ENCODE peak calls at places on chromosomes 12 and 14, in ten cellular contexts. One of them, this sample, is unnamed.

GRCh38 chr14:50920482-50921225 is 23.6 kb downstream of the PYGL start:
- DNase-seq in neural progenitor cell: peak; percentile 24
- DNase-seq in A673: no peak
- DNase-seq in GM23248: peak; percentile 83
- DNase-seq in lower lobe of right lung: no peak
- DNase-seq in HepG2: peak; percentile 90
- DNase-seq in neuronal stem cell: peak; percentile 36
- DNase-seq in CD8-positive, alpha-beta memory T cell: no peak
- DNase-seq in ovary: peak; percentile 14
- DNase-seq in heart left ventricle: no peak
- DNase-seq in this sample: no peak

GRCh38 chr14:99574099-99574880 is 29.7 kb downstream of the CCDC85C start:
- DNase-seq in GM23248: peak; percentile 54
- DNase-seq in lower lobe of right lung: peak; percentile 64
- DNase-seq in neuronal stem cell: peak; percentile 45
- DNase-seq in heart left ventricle: no peak
- DNase-seq in neural progenitor cell: peak; percentile 74
- DNase-seq in HepG2: peak; percentile 73
- DNase-seq in CD8-positive, alpha-beta memory T cell: no peak
- DNase-seq in ovary: peak; percentile 87
- DNase-seq in A673: peak; percentile 72
- DNase-seq in this sample: peak; percentile 93

GRCh38 chr12:43586646-43587245 is 34.7 kb upstream of the ADAMTS20 start:
- DNase-seq in neural progenitor cell: no peak
- DNase-seq in GM23248: peak; percentile 1
- DNase-seq in lower lobe of right lung: no peak
- DNase-seq in heart left ventricle: no peak
- DNase-seq in A673: no peak
- DNase-seq in CD8-positive, alpha-beta memory T cell: no peak
- DNase-seq in neuronal stem cell: no peak
- DNase-seq in ovary: no peak
- DNase-seq in HepG2: no peak
- DNase-seq in this sample: no peak

GRCh38 chr12:89333564-89334252 is 18.6 kb downstream of the DUSP6 start:
- DNase-seq in neural progenitor cell: peak; percentile 43
- DNase-seq in CD8-positive, alpha-beta memory T cell: no peak
- DNase-seq in heart left ventricle: no peak
- DNase-seq in GM23248: no peak
- DNase-seq in HepG2: no peak
- DNase-seq in lower lobe of right lung: peak; percentile 55
- DNase-seq in ovary: no peak
- DNase-seq in neuronal stem cell: no peak
- DNase-seq in A673: peak; percentile 85
- DNase-seq in this sample: peak; percentile 58

GRCh38 chr14:91140672-91141071 is 26.8 kb downstream of the DGLUCY start:
- DNase-seq in lower lobe of right lung: no peak
- DNase-seq in neuronal stem cell: peak; percentile 15
- DNase-seq in A673: peak; percentile 44
- DNase-seq in CD8-positive, alpha-beta memory T cell: no peak
- DNase-seq in GM23248: peak; percentile 32
- DNase-seq in HepG2: peak; percentile 55
- DNase-seq in neural progenitor cell: peak; percentile 69
- DNase-seq in ovary: no peak
- DNase-seq in heart left ventricle: no peak
- DNase-seq in this sample: peak; percentile 66

GRCh38 chr12:15495742-15496141 is 173.4 kb downstream of the PTPRO start:
- DNase-seq in A673: no peak
- DNase-seq in lower lobe of right lung: no peak
- DNase-seq in HepG2: no peak
- DNase-seq in ovary: no peak
- DNase-seq in GM23248: no peak
- DNase-seq in neuronal stem cell: no peak
- DNase-seq in heart left ventricle: no peak
- DNase-seq in neural progenitor cell: no peak
- DNase-seq in CD8-positive, alpha-beta memory T cell: no peak
- DNase-seq in this sample: no peak

GRCh38 chr12:104142543-104142942 is 4.5 kb upstream of the NFYB start:
- DNase-seq in heart left ventricle: no peak
- DNase-seq in A673: no peak
- DNase-seq in GM23248: no peak
- DNase-seq in neuronal stem cell: no peak
- DNase-seq in HepG2: no peak
- DNase-seq in CD8-positive, alpha-beta memory T cell: no peak
- DNase-seq in neural progenitor cell: no peak
- DNase-seq in lower lobe of right lung: no peak
- DNase-seq in ovary: no peak
- DNase-seq in this sample: no peak

GRCh38 chr12:49985981-49986380 is 13.2 kb downstream of the AQP6 start:
- DNase-seq in lower lobe of right lung: no peak
- DNase-seq in heart left ventricle: no peak
- DNase-seq in ovary: no peak
- DNase-seq in neural progenitor cell: no peak
- DNase-seq in neuronal stem cell: no peak
- DNase-seq in HepG2: no peak
- DNase-seq in A673: no peak
- DNase-seq in CD8-positive, alpha-beta memory T cell: no peak
- DNase-seq in GM23248: peak; percentile 28
- DNase-seq in this sample: no peak

GRCh38 chr12:129610601-129611120 is 293.2 kb downstream of the TMEM132D start:
- DNase-seq in CD8-positive, alpha-beta memory T cell: no peak
- DNase-seq in neural progenitor cell: no peak
- DNase-seq in A673: no peak
- DNase-seq in heart left ventricle: no peak
- DNase-seq in neuronal stem cell: no peak
- DNase-seq in lower lobe of right lung: no peak
- DNase-seq in ovary: no peak
- DNase-seq in HepG2: no peak
- DNase-seq in GM23248: no peak
- DNase-seq in this sample: peak; percentile 4

GRCh38 chr14:93035917-93036651 is 79.6 kb downstream of the ITPK1 start:
- DNase-seq in A673: no peak
- DNase-seq in HepG2: peak; percentile 91
- DNase-seq in neural progenitor cell: peak; percentile 40
- DNase-seq in lower lobe of right lung: no peak
- DNase-seq in GM23248: peak; percentile 48
- DNase-seq in ovary: peak; percentile 79
- DNase-seq in CD8-positive, alpha-beta memory T cell: peak; percentile 61
- DNase-seq in heart left ventricle: no peak
- DNase-seq in neuronal stem cell: peak; percentile 45
- DNase-seq in this sample: no peak

GRCh38 chr14:51225751-51226150 is 14.3 kb upstream of the TMX1 start:
- DNase-seq in CD8-positive, alpha-beta memory T cell: no peak
- DNase-seq in neuronal stem cell: no peak
- DNase-seq in GM23248: no peak
- DNase-seq in heart left ventricle: no peak
- DNase-seq in lower lobe of right lung: no peak
- DNase-seq in A673: no peak
- DNase-seq in neural progenitor cell: no peak
- DNase-seq in HepG2: no peak
- DNase-seq in ovary: no peak
- DNase-seq in this sample: no peak

GRCh38 chr14:92323031-92323915 is at the start of gene SLC24A4:
- DNase-seq in lower lobe of right lung: no peak
- DNase-seq in HepG2: no peak
- DNase-seq in neuronal stem cell: peak; percentile 37
- DNase-seq in GM23248: peak; percentile 44
- DNase-seq in A673: peak; percentile 26
- DNase-seq in heart left ventricle: no peak
- DNase-seq in CD8-positive, alpha-beta memory T cell: no peak
- DNase-seq in neural progenitor cell: peak; percentile 75
- DNase-seq in ovary: peak; percentile 9
- DNase-seq in this sample: no peak

GRCh38 chr12:86389949-86390348 is 133.8 kb upstream of the MGAT4C start:
- DNase-seq in heart left ventricle: no peak
- DNase-seq in lower lobe of right lung: no peak
- DNase-seq in HepG2: no peak
- DNase-seq in ovary: no peak
- DNase-seq in neural progenitor cell: no peak
- DNase-seq in GM23248: no peak
- DNase-seq in neuronal stem cell: no peak
- DNase-seq in CD8-positive, alpha-beta memory T cell: no peak
- DNase-seq in A673: no peak
- DNase-seq in this sample: no peak

GRCh38 chr14:93543766-93544165 is 113.0 kb downstream of the UNC79 start:
- DNase-seq in GM23248: peak; percentile 61
- DNase-seq in A673: peak; percentile 65
- DNase-seq in CD8-positive, alpha-beta memory T cell: no peak
- DNase-seq in heart left ventricle: no peak
- DNase-seq in neural progenitor cell: peak; percentile 24
- DNase-seq in HepG2: peak; percentile 10
- DNase-seq in lower lobe of right lung: no peak
- DNase-seq in neuronal stem cell: no peak
- DNase-seq in ovary: no peak
- DNase-seq in this sample: no peak

GRCh38 chr14:103190731-103191130 is 67.5 kb downstream of the TNFAIP2 start:
- DNase-seq in heart left ventricle: no peak
- DNase-seq in A673: no peak
- DNase-seq in ovary: no peak
- DNase-seq in GM23248: no peak
- DNase-seq in neuronal stem cell: no peak
- DNase-seq in neural progenitor cell: no peak
- DNase-seq in HepG2: no peak
- DNase-seq in lower lobe of right lung: no peak
- DNase-seq in CD8-positive, alpha-beta memory T cell: no peak
- DNase-seq in this sample: no peak

GRCh38 chr14:61812347-61813100 is 50.3 kb downstream of the SNAPC1 start:
- DNase-seq in neural progenitor cell: peak; percentile 72
- DNase-seq in HepG2: no peak
- DNase-seq in ovary: no peak
- DNase-seq in neuronal stem cell: peak; percentile 32
- DNase-seq in A673: no peak
- DNase-seq in GM23248: peak; percentile 23
- DNase-seq in lower lobe of right lung: no peak
- DNase-seq in CD8-positive, alpha-beta memory T cell: no peak
- DNase-seq in heart left ventricle: no peak
- DNase-seq in this sample: no peak

GRCh38 chr12:6554990-6555691 is 701 bp downstream of the IFFO1 start:
- DNase-seq in neuronal stem cell: no peak
- DNase-seq in GM23248: peak; percentile 57
- DNase-seq in lower lobe of right lung: no peak
- DNase-seq in heart left ventricle: peak; percentile 66
- DNase-seq in HepG2: no peak
- DNase-seq in CD8-positive, alpha-beta memory T cell: no peak
- DNase-seq in ovary: no peak
- DNase-seq in A673: no peak
- DNase-seq in neural progenitor cell: peak; percentile 23
- DNase-seq in this sample: no peak

GRCh38 chr12:132887513-132888341 is at the start of gene CHFR:
- DNase-seq in HepG2: peak; percentile 94
- DNase-seq in ovary: peak; percentile 96
- DNase-seq in neural progenitor cell: peak; percentile 99
- DNase-seq in neuronal stem cell: peak; percentile 93
- DNase-seq in heart left ventricle: peak; percentile 99
- DNase-seq in A673: peak; percentile 98
- DNase-seq in CD8-positive, alpha-beta memory T cell: peak; percentile 98
- DNase-seq in lower lobe of right lung: peak; percentile 99
- DNase-seq in GM23248: peak; percentile 100
- DNase-seq in this sample: peak; percentile 97

GRCh38 chr12:132886529-132887477 is 602 bp downstream of the CHFR start:
- DNase-seq in neural progenitor cell: no peak
- DNase-seq in neuronal stem cell: no peak
- DNase-seq in A673: peak; percentile 45
- DNase-seq in lower lobe of right lung: peak; percentile 60
- DNase-seq in HepG2: peak; percentile 6
- DNase-seq in GM23248: peak; percentile 48
- DNase-seq in CD8-positive, alpha-beta memory T cell: no peak
- DNase-seq in ovary: no peak
- DNase-seq in heart left ventricle: no peak
- DNase-seq in this sample: peak; percentile 15

GRCh38 chr12:132881853-132882252 is 5.6 kb downstream of the CHFR start:
- DNase-seq in neural progenitor cell: no peak
- DNase-seq in neuronal stem cell: no peak
- DNase-seq in A673: no peak
- DNase-seq in HepG2: no peak
- DNase-seq in GM23248: no peak
- DNase-seq in lower lobe of right lung: no peak
- DNase-seq in ovary: no peak
- DNase-seq in CD8-positive, alpha-beta memory T cell: no peak
- DNase-seq in heart left ventricle: no peak
- DNase-seq in this sample: no peak
- H3K36me3 ChIP-seq in neural progenitor cell: no peaks in the 10 kb centered on the region
- H3K36me3 ChIP-seq in neuronal stem cell: peaks cover 44% of the 10 kb centered on the region
- H3K36me3 ChIP-seq in A673: no peaks in the 10 kb centered on the region
- H3K36me3 ChIP-seq in HepG2: no peaks in the 10 kb centered on the region
- H3K36me3 ChIP-seq in GM23248: peaks cover 10% of the 10 kb centered on the region
- H3K36me3 ChIP-seq in lower lobe of right lung: peaks cover 62% of the 10 kb centered on the region
- H3K36me3 ChIP-seq in ovary: no peaks in the 10 kb centered on the region
- H3K36me3 ChIP-seq in CD8-positive, alpha-beta memory T cell: peaks cover 5% of the 10 kb centered on the region
- H3K36me3 ChIP-seq in heart left ventricle: peaks cover 19% of the 10 kb centered on the region
- H3K36me3 ChIP-seq in this sample: peaks cover 15% of the 10 kb centered on the region

DNA sequence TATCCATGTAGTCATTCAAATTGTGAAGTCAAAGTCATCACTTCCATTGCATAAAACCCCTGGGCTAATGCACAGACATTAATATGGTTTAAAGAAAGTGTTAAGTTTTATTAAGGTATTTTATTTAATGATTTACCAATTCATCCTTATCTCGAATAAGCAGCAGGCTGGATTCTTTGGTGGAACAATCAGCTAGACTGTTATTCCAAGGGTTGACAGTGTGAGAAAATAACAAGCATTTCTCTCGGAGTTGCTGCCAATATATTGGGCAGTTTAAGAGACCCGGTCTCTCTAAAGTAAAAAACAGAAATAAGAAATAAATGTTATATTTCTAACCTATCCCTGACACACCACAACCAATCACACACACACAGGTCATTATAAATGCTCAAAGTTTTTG is 9.4 kb downstream of the KLRB1 start:
- DNase-seq in heart left ventricle: no peak
- DNase-seq in neural progenitor cell: no peak
- DNase-seq in neuronal stem cell: no peak
- DNase-seq in HepG2: no peak
- DNase-seq in lower lobe of right lung: no peak
- DNase-seq in A673: no peak
- DNase-seq in CD8-positive, alpha-beta memory T cell: no peak
- DNase-seq in GM23248: no peak
- DNase-seq in ovary: no peak
- DNase-seq in this sample: no peak
- H3K4me1 ChIP-seq in heart left ventricle: no peaks in the 10 kb centered on the region
- H3K4me1 ChIP-seq in neural progenitor cell: peaks cover 4% of the 10 kb centered on the region
- H3K4me1 ChIP-seq in neuronal stem cell: no peaks in the 10 kb centered on the region
- H3K4me1 ChIP-seq in HepG2: peaks cover 8% of the 10 kb centered on the region
- H3K4me1 ChIP-seq in lower lobe of right lung: no peaks in the 10 kb centered on the region
- H3K4me1 ChIP-seq in A673: no peaks in the 10 kb centered on the region
- H3K4me1 ChIP-seq in CD8-positive, alpha-beta memory T cell: no peaks in the 10 kb centered on the region
- H3K4me1 ChIP-seq in GM23248: no peaks in the 10 kb centered on the region
- H3K4me1 ChIP-seq in ovary: no peaks in the 10 kb centered on the region
- H3K4me1 ChIP-seq in this sample: no peaks in the 10 kb centered on the region

GRCh38 chr12:13027032-13027431 is 17.1 kb upstream of the FAM234B start:
- DNase-seq in GM23248: no peak
- DNase-seq in A673: no peak
- DNase-seq in CD8-positive, alpha-beta memory T cell: no peak
- DNase-seq in neural progenitor cell: no peak
- DNase-seq in ovary: no peak
- DNase-seq in heart left ventricle: no peak
- DNase-seq in HepG2: no peak
- DNase-seq in lower lobe of right lung: no peak
- DNase-seq in neuronal stem cell: no peak
- DNase-seq in this sample: no peak
- H3K27ac ChIP-seq in GM23248: no peak overlapping the region
- H3K27ac ChIP-seq in A673: no peak overlapping the region
- H3K27ac ChIP-seq in CD8-positive, alpha-beta memory T cell: no peak overlapping the region
- H3K27ac ChIP-seq in neural progenitor cell: no peak overlapping the region
- H3K27ac ChIP-seq in ovary: no peak overlapping the region
- H3K27ac ChIP-seq in heart left ventricle: no peak overlapping the region
- H3K27ac ChIP-seq in HepG2: no peak overlapping the region
- H3K27ac ChIP-seq in lower lobe of right lung: no peak overlapping the region
- H3K27ac ChIP-seq in neuronal stem cell: no peak overlapping the region
- H3K27ac ChIP-seq in this sample: no peak overlapping the region

GRCh38 chr14:24237463-24237955 is 4.8 kb downstream of the GMPR2 start:
- DNase-seq in ovary: no peak
- DNase-seq in A673: no peak
- DNase-seq in GM23248: no peak
- DNase-seq in HepG2: no peak
- DNase-seq in CD8-positive, alpha-beta memory T cell: no peak
- DNase-seq in lower lobe of right lung: no peak
- DNase-seq in heart left ventricle: no peak
- DNase-seq in neural progenitor cell: no peak
- DNase-seq in neuronal stem cell: no peak
- DNase-seq in this sample: no peak
- H3K36me3 ChIP-seq in ovary: no peaks in the 10 kb centered on the region
- H3K36me3 ChIP-seq in A673: peaks cover 60% of the 10 kb centered on the region
- H3K36me3 ChIP-seq in GM23248: peaks cover 37% of the 10 kb centered on the region
- H3K36me3 ChIP-seq in HepG2: peaks cover 70% of the 10 kb centered on the region
- H3K36me3 ChIP-seq in CD8-positive, alpha-beta memory T cell: peaks cover 70% of the 10 kb centered on the region
- H3K36me3 ChIP-seq in lower lobe of right lung: peaks cover 74% of the 10 kb centered on the region
- H3K36me3 ChIP-seq in heart left ventricle: peaks cover 59% of the 10 kb centered on the region
- H3K36me3 ChIP-seq in neural progenitor cell: no peaks in the 10 kb centered on the region
- H3K36me3 ChIP-seq in neuronal stem cell: peaks cover 73% of the 10 kb centered on the region
- H3K36me3 ChIP-seq in this sample: peaks cover 15% of the 10 kb centered on the region

This sample was measured in small intestine.